ENCODE peak calls at places on chromosomes 12 and 14, in six cellular contexts. I is GM23248, M is MM.1S, T is neural progenitor cell, Y is SK-N-SH, K is HCT116. B is an unnamed sample.

GRCh38 chr12:19105468-19105867 is 24.1 kb upstream of the PLEKHA5 start:
- DNase-seq in I (no peak), K (no peak), T (no peak), Y (no peak), M (no peak), B (no peak)

GRCh38 chr12:21651821-21652220 is 5.8 kb downstream of the LDHB start:
- DNase-seq in I (no peak), T (no peak), K (no peak), M (no peak), Y (no peak), B (no peak)

GRCh38 chr12:109582636-109583035 is 9.0 kb downstream of the MVK start:
- DNase-seq in I (no peak), T (peak; percentile 31), M (no peak), K (no peak), Y (peak; percentile 46), B (peak; percentile 45)

GRCh38 chr12:24948816-24949722 is at the start of gene BCAT1:
- DNase-seq in K (no peak), Y (peak; percentile 79), I (peak; percentile 92), T (peak; percentile 87), M (peak; percentile 30), B (no peak)

GRCh38 chr14:76763362-76764041 is 2.2 kb downstream of the VASH1 start:
- DNase-seq in K (no peak), M (no peak), Y (no peak), T (no peak), I (peak; percentile 36), B (no peak)

GRCh38 chr12:28966049-28966778 is 182.9 kb upstream of the FAR2 start:
- DNase-seq in Y (no peak), I (no peak), K (no peak), M (no peak), T (peak; percentile 7), B (no peak)

GRCh38 chr12:52836042-52836466 is 1.9 kb upstream of the KRT79 start:
- DNase-seq in I (peak; percentile 83), K (no peak), T (no peak), M (no peak), Y (no peak), B (peak; percentile 51)

GRCh38 chr14:61511558-61511924 is 183.8 kb upstream of the HIF1A start:
- DNase-seq in M (no peak), Y (no peak), T (no peak), K (no peak), I (no peak), B (no peak)

GRCh38 chr12:68435816-68436215 is 103.7 kb upstream of the MDM1 start:
- DNase-seq in I (no peak), Y (no peak), K (no peak), T (no peak), M (no peak), B (peak; percentile 97)

GRCh38 chr12:131824450-131824849 is 3.7 kb upstream of the MMP17 start:
- DNase-seq in Y (no peak), M (no peak), K (no peak), I (no peak), T (no peak), B (peak; percentile 47)

GRCh38 chr12:131828671-131829350 is 618 bp downstream of the MMP17 start:
- DNase-seq in M (no peak), K (no peak), Y (peak; percentile 68), T (peak; percentile 30), I (peak; percentile 59), B (peak; percentile 43)

GRCh38 chr12:131827961-131828534 is at the start of gene MMP17:
- DNase-seq in M (peak; percentile 23), K (no peak), I (peak; percentile 94), Y (peak; percentile 90), T (peak; percentile 94), B (peak; percentile 79)

GRCh38 chr12:131825146-131825892 is 2.9 kb upstream of the MMP17 start:
- DNase-seq in T (no peak), I (peak; percentile 93), M (no peak), Y (no peak), K (no peak), B (peak; percentile 18)

DNA sequence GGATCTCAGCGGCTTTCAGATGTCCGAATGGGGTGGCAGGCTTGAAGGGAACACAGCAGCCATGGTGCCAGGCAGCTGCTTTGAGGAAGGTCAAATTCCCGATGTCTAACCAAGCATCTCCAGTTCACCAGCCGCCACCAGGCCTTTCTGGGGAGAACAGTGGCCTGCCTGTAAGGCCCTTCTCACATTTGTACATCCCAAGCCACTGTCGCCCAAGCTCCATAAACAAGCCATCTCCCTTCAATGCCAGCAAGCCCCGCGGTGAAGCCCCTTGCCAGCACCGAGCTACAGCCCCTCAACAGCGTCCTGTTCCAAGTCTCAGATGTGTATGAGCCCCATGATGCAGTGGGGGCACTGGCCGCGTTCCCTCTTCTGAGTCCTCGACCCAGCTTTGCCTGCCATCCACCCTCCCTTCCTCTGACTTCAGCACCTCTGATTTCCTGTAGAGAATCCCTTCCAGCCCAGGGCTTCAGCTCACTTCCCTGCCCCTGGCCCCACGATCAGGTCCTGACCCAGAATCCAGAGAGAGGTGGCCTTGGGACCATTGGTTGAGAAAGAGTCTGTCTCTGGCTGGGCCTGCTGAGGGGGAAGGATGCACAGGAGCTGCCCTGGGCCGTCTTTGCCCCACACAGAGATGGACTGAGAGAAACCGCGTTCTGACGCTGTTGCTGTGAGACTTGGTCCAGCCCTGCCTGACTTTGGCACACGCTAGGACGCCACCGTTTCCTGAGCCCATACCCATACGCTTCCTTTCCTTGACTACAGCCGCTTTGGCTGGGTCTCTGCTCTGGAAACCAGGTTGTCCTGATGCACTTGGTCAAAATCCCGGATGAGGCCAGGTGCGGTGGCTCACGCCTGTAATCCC is 1.9 kb upstream of the MMP17 start:
- DNase-seq in M (no peak), Y (no peak), K (no peak), T (no peak), I (no peak), B (no peak)
- TF ChIP-seq EZH2phosphoT487 in M (no peak), Y (no peak), K (no peak), T (no peak), I (no peak), B (no peak)

DNA sequence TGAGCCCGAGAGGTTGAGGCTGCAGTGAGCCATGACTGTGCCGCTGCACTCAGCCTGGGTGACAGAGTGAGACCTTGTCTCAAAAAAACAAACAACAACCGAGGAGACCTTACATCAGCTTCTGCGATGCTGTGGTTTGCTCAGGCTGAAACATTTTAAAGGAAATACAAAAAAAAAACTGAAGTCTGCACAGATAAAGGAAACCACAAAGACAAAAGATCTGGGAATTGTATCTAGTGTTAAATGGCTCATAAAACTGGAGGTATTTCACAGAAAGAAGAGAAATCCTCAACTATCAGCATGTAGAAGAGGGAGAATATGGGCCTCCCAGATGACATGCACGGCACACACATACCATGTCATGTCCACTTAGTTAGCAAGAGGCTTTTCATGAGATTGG is 60.3 kb upstream of the VPS33A start:
- DNase-seq in K (no peak), T (no peak), Y (no peak), M (peak; percentile 8), I (no peak), B (no peak)
- H3K9ac ChIP-seq in K (no peak overlapping the region), T (no peak overlapping the region), Y (no peak overlapping the region), M (no peak overlapping the region), I (no peak overlapping the region), B (no peak overlapping the region)

DNA sequence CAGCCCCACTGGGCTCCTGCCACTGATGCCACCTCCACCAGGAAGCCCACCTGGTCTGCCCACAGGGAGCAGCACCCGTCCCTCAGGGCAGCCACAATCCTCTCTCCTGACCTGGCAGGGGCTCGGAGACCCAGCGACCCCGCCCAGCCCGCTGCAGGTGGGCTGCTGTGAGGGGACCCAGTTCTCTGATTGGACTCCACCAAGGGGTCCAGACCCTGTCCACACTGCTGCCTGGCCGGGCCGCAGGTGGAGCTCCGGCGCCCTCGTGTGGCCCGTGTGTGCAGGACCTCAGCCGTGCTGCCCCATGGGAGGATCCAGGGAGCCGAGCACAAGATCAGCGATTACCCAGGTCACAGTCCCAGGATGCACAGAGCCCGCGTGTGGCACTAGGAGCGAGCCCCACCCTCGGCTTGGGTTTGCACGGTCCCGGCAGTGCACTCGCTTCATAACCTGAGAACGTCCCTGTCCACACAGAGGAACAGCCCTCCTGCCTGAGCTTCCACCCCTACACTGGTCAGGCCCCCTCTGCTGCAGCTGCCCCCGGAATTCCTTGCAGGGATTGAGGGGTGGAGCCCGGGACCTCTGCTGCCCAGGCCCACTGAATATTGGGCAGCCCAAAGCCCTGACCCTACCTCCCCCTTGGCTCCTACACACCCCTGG is 35.4 kb upstream of the TMEM179 start:
- DNase-seq in T (peak; percentile 89), M (peak; percentile 9), K (peak; percentile 27), Y (peak; percentile 97), I (peak; percentile 77), B (peak; percentile 73)
- TF ChIP-seq EZH2phosphoT487 in T (no peak), M (no peak), K (no peak), Y (no peak), I (no peak), B (no peak)

DNA sequence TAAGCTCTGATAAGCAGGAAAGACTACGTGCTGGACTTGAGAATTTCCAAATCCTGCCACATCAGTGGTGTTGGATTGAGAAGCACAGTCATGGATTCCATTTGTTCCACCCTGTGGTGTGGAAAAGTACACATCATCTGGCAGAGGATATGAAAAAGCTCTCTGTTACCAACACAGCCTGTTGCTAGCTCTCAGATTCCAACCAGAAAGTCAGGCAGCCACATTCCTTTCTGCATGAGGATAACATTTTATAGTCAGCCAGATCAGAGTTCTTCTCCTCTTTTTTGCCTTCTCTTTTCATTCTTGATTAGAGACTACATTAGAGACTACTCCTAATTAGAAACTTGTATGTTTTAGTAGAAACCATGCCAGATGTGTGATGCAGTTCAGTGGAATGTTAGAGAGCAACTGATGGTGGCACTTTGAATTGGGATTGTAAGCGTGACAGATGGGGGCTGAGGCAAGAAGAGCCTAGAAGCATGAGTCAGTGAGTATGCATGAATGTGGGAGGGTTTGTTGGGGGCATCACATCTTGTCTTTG is 61.2 kb upstream of the STXBP6 start:
- DNase-seq in Y (no peak), I (peak; percentile 98), M (no peak), K (no peak), T (no peak), B (no peak)
- H3K9ac ChIP-seq in Y (peak overlapping the region; percentile 37), I (peak overlapping the region; percentile 80), M (no peak overlapping the region), K (no peak overlapping the region), T (no peak overlapping the region), B (no peak overlapping the region)

DNA sequence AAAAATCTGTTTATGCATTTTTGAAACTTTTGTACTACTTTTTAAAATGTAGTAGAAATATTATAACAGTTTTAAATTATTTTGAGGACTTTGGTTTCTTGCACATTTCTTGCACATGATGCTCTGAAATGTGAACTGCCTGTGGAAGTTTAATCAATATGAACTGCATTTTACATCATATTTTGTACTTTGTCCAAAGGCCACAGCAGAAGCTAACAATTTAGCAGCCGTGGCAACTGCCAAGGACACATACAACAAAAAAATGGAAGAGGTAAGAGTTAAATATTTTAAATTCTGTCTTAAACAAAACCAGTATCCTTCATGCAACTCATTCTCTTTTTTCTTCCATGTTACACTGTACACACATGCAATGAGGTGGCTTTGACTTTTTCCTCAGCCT is 45.1 kb downstream of the SAV1 start:
- DNase-seq in T (no peak), Y (no peak), M (no peak), I (no peak), K (no peak), B (no peak)
- TF ChIP-seq EZH2phosphoT487 in T (no peak), Y (no peak), M (no peak), I (no peak), K (no peak), B (no peak)